ENCODE peak calls at places on chromosomes 16 and 17, in seven cellular contexts. D is upper lobe of right lung, W is PC-3, X is ovary, P is psoas muscle, I is fibroblast of lung, N is tibial nerve. Q is an unnamed sample.

GRCh38 chr17:51427259-51428255 is 167.2 kb downstream of the UTP18 start:
- DNase-seq in D (no peak), W (no peak), X (no peak), P (no peak), I (no peak), N (no peak), Q (no peak)

GRCh38 chr17:28712037-28712704 is 483 bp upstream of the PROCA1 start:
- DNase-seq in D (peak; percentile 81), W (no peak), X (peak; percentile 67), P (peak; percentile 73), I (no peak), N (peak; percentile 19), Q (peak; percentile 86)

GRCh38 chr17:38881600-38882191 is 11.8 kb downstream of the LASP1 start:
- DNase-seq in D (no peak), W (no peak), X (peak; percentile 87), P (peak; percentile 85), I (peak; percentile 58), N (peak; percentile 77), Q (no peak)

GRCh38 chr16:89507834-89508590 is at the start of gene SPG7:
- DNase-seq in D (peak; percentile 94), W (peak; percentile 84), X (peak; percentile 88), P (peak; percentile 92), I (peak; percentile 77), N (peak; percentile 72), Q (peak; percentile 76)

GRCh38 chr17:420479-421175 is 68.0 kb upstream of the RPH3AL start:
- DNase-seq in D (no peak), W (no peak), X (no peak), P (no peak), I (no peak), N (no peak), Q (no peak)

GRCh38 chr17:29585080-29585751 is 4.2 kb downstream of the GIT1 start:
- DNase-seq in D (no peak), W (no peak), X (no peak), P (peak; percentile 53), I (peak; percentile 44), N (no peak), Q (no peak)

GRCh38 chr17:38448208-38448776 is 20.0 kb downstream of the ARHGAP23 start:
- DNase-seq in D (no peak), W (no peak), X (no peak), P (no peak), I (peak; percentile 63), N (no peak), Q (no peak)

GRCh38 chr17:27558842-27559505 is 72.0 kb upstream of the LGALS9 start:
- DNase-seq in D (no peak), W (no peak), X (no peak), P (no peak), I (no peak), N (no peak), Q (no peak)

GRCh38 chr16:68406458-68407041 is 41.8 kb downstream of the SMPD3 start:
- DNase-seq in D (no peak), W (peak; percentile 35), X (no peak), P (no peak), I (peak; percentile 59), N (no peak), Q (peak; percentile 91)

GRCh38 chr17:77318491-77319210 is 177.9 kb downstream of the SEC14L1 start:
- DNase-seq in D (peak; percentile 71), W (no peak), X (peak; percentile 46), P (peak; percentile 54), I (peak; percentile 38), N (no peak), Q (peak; percentile 57)

DNA sequence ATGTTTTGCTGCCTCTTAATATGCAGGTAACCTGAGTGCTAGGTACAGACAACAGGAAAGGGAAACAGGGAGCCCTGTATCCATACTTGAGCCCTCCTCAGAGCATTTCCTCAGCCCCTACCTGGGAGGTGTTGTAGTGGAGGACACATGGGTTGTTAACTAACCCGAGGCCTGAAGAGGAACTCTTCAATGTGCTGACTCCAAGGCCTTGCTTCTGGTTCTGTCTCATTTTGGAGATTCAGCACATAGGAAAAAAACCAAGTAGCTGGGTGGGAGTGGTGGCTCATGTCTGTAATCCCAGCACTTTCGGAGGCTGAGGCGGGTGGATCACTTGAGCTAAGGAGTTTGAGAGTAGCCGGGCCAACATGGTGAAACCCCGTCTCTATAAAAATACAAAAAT is 24.8 kb downstream of the SNX11 start:
- DNase-seq in D (no peak), W (no peak), X (no peak), P (no peak), I (no peak), N (no peak), Q (no peak)
- H3K27me3 ChIP-seq in D (no peaks in the 10 kb centered on the region), W (no peaks in the 10 kb centered on the region), X (no peaks in the 10 kb centered on the region), P (no peaks in the 10 kb centered on the region), I (peaks cover 7% of the 10 kb centered on the region), N (no peaks in the 10 kb centered on the region), Q (peaks cover 3% of the 10 kb centered on the region)

GRCh38 chr17:43936434-43936833 is 5.8 kb downstream of the PPY start:
- DNase-seq in D (no peak), W (peak; percentile 70), X (no peak), P (no peak), I (peak; percentile 14), N (no peak), Q (no peak)
- H3K27me3 ChIP-seq in D (peaks cover 29% of the 10 kb centered on the region), W (no peaks in the 10 kb centered on the region), X (no peaks in the 10 kb centered on the region), P (peaks cover 18% of the 10 kb centered on the region), I (peaks cover 3% of the 10 kb centered on the region), N (peaks cover 68% of the 10 kb centered on the region), Q (no peaks in the 10 kb centered on the region)

DNA sequence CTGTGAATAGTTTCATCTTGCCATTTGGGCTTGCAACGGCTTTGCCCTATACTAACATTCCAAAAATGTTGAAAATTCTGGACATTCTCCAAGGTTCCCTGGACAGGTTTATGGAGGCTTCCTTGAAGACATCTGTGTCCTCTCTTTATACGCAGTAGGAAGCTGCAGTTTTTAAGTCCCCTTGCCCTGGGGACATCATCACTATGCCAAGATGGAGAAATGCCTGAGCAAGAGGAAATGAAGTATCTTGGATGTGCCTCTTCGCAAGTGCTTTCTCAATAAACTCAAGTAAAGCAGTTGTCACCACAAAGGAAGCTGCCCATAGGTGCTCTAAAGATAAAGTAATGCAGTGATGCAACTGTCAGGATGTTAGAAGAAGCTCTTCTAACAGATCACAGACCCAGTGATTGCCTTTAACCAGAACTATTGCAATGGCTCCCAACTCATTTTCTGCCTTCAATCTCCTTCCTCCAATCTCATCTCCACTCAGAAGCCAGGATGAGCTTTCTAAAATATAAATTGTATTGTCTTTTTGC is 71.0 kb downstream of the CDYL2 start:
- DNase-seq in D (no peak), W (peak; percentile 9), X (no peak), P (no peak), I (no peak), N (no peak), Q (no peak)
- H3K27me3 ChIP-seq in D (no peaks in the 10 kb centered on the region), W (no peaks in the 10 kb centered on the region), X (no peaks in the 10 kb centered on the region), P (no peaks in the 10 kb centered on the region), I (no peaks in the 10 kb centered on the region), N (no peaks in the 10 kb centered on the region), Q (no peaks in the 10 kb centered on the region)

GRCh38 chr17:48100591-48101011 is 677 bp downstream of the CBX1 start:
- DNase-seq in D (peak; percentile 76), W (peak; percentile 79), X (peak; percentile 66), P (no peak), I (peak; percentile 67), N (peak; percentile 34), Q (peak; percentile 91)
- H3K27me3 ChIP-seq in D (no peaks in the 10 kb centered on the region), W (no peaks in the 10 kb centered on the region), X (no peaks in the 10 kb centered on the region), P (no peaks in the 10 kb centered on the region), I (no peaks in the 10 kb centered on the region), N (no peaks in the 10 kb centered on the region), Q (no peaks in the 10 kb centered on the region)

GRCh38 chr16:86074651-86075487 is 175.9 kb downstream of the IRF8 start:
- DNase-seq in D (peak; percentile 60), W (no peak), X (peak; percentile 4), P (no peak), I (peak; percentile 48), N (no peak), Q (no peak)
- H3K27me3 ChIP-seq in D (peaks cover 6% of the 10 kb centered on the region), W (peaks cover 12% of the 10 kb centered on the region), X (no peaks in the 10 kb centered on the region), P (peaks cover 35% of the 10 kb centered on the region), I (no peaks in the 10 kb centered on the region), N (peaks cover 36% of the 10 kb centered on the region), Q (peaks cover 3% of the 10 kb centered on the region)

GRCh38 chr17:46782250-46782953 is 36.1 kb downstream of the WNT3 start:
- DNase-seq in D (peak; percentile 79), W (peak; percentile 84), X (no peak), P (no peak), I (no peak), N (no peak), Q (peak; percentile 40)

GRCh38 chr17:46783031-46783593 is 35.4 kb downstream of the WNT3 start:
- DNase-seq in D (no peak), W (peak; percentile 55), X (no peak), P (no peak), I (no peak), N (no peak), Q (no peak)

GRCh38 chr17:46777943-46778915 is 40.3 kb downstream of the WNT3 start:
- DNase-seq in D (peak; percentile 40), W (no peak), X (no peak), P (no peak), I (no peak), N (no peak), Q (no peak)

GRCh38 chr17:46776298-46777005 is 42.0 kb downstream of the WNT3 start:
- DNase-seq in D (no peak), W (no peak), X (no peak), P (no peak), I (no peak), N (no peak), Q (no peak)

GRCh38 chr17:46780003-46780373 is 38.5 kb downstream of the WNT3 start:
- DNase-seq in D (no peak), W (no peak), X (no peak), P (no peak), I (no peak), N (no peak), Q (no peak)
- H3K27me3 ChIP-seq in D (no peaks in the 10 kb centered on the region), W (no peaks in the 10 kb centered on the region), X (no peaks in the 10 kb centered on the region), P (peaks cover 20% of the 10 kb centered on the region), I (no peaks in the 10 kb centered on the region), N (peaks cover 22% of the 10 kb centered on the region), Q (peaks cover 30% of the 10 kb centered on the region)

DNA sequence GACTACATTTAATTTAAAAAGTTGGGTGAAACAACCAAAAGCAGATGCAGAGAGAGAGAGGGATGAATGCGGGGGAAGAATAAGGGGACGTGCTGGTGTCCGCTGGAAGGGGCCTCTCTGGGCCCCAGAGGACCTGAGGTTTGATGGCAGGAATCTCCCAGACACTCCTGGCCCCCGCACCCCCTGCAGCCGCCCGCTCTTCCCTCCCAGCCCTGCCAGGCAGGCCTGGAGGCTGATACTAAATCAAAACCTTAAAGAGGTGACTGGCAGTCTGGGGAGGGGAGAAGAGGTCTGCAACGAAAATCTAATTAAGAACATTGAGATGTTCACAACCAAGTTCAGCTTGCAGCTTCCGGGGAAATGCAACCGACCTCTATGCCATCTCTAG is 2.4 kb downstream of the FOXL1 start:
- DNase-seq in D (no peak), W (no peak), X (no peak), P (no peak), I (no peak), N (no peak), Q (no peak)
- H3K27me3 ChIP-seq in D (peaks cover 55% of the 10 kb centered on the region), W (no peaks in the 10 kb centered on the region), X (no peaks in the 10 kb centered on the region), P (peaks cover 76% of the 10 kb centered on the region), I (no peaks in the 10 kb centered on the region), N (peaks cover 53% of the 10 kb centered on the region), Q (no peaks in the 10 kb centered on the region)

GRCh38 chr17:48715496-48716399 is 6.6 kb downstream of the PRAC1 start:
- DNase-seq in D (no peak), W (peak; percentile 53), X (no peak), P (no peak), I (no peak), N (no peak), Q (peak; percentile 29)
- H3K27me3 ChIP-seq in D (peaks cover 100% of the 10 kb centered on the region), W (no peaks in the 10 kb centered on the region), X (no peaks in the 10 kb centered on the region), P (peaks cover 99% of the 10 kb centered on the region), I (peaks cover 44% of the 10 kb centered on the region), N (peaks cover 100% of the 10 kb centered on the region), Q (peaks cover 1% of the 10 kb centered on the region)